ENCODE peak calls at places on chromosomes 4 and X, in six cellular contexts. M is brain microvascular endothelial cell; K is activated T-helper 2 cell treated with anti-CD3 and anti-CD28 coated beads, Interferon-gamma antibody, Interleukin-2, Interleukin-4, amounts not matched to agents 10 μg/mL and 5 μg/mL and 100 μg/mL, durations not matched to agents 14 hours and 24 hours and 36 hours; Z is T-cell; C is cardiac muscle cell; R is lower leg skin. W is an unnamed sample.

GRCh38 chr4:1357356-1358248 is 10.6 kb downstream of the UVSSA start:
- DNase-seq in R (no peak), K (no peak), M (no peak), C (no peak), Z (no peak), W (no peak)

GRCh38 chr4:12724520-12724919 is 759.6 kb downstream of the RAB28 start:
- DNase-seq in K (no peak), M (no peak), Z (no peak), C (peak; percentile 20), R (no peak), W (peak; percentile 12)

GRCh38 chr4:84218002-84218401 is 281.1 kb downstream of the NKX6-1 start:
- DNase-seq in M (no peak), K (no peak), C (no peak), Z (no peak), R (no peak), W (peak; percentile 13)

GRCh38 chr4:113435893-113436292 is 325.6 kb downstream of the CAMK2D start:
- DNase-seq in Z (no peak), C (no peak), R (peak; percentile 85), M (peak; percentile 72), K (no peak), W (peak; percentile 85)

GRCh38 chr4:90958256-90958895 is 831.2 kb downstream of the CCSER1 start:
- DNase-seq in Z (no peak), K (no peak), M (peak; percentile 25), R (no peak), C (no peak), W (peak; percentile 84)

GRCh38 chr4:102826105-102826889 is 1.1 kb downstream of the UBE2D3 start:
- DNase-seq in K (no peak), R (no peak), C (no peak), Z (no peak), M (no peak), W (no peak)

GRCh38 chr4:54586343-54586953 is 71.3 kb upstream of the KIT start:
- DNase-seq in R (no peak), Z (no peak), C (no peak), M (peak; percentile 81), K (no peak), W (peak; percentile 83)

GRCh38 chrX:9494806-9495205 is 29.9 kb downstream of the TBL1X start:
- DNase-seq in Z (no peak), R (no peak), K (no peak), C (no peak), M (no peak), W (no peak)

GRCh38 chr4:101282076-101282844 is 65.1 kb downstream of the PPP3CA start:
- DNase-seq in R (no peak), Z (no peak), M (no peak), C (no peak), K (no peak), W (no peak)

GRCh38 chr4:173146456-173146855 is 22.2 kb upstream of the GALNT7 start:
- DNase-seq in R (no peak), K (no peak), C (no peak), M (no peak), Z (no peak), W (no peak)

GRCh38 chrX:46573331-46573895 is at the start of gene CHST7:
- DNase-seq in Z (peak; percentile 13), R (peak; percentile 91), K (peak; percentile 38), C (peak; percentile 79), M (peak; percentile 53), W (no peak)

GRCh38 chr4:21211836-21212235 is 511.6 kb downstream of the PACRGL start:
- DNase-seq in C (no peak), M (no peak), Z (no peak), R (no peak), K (no peak), W (no peak)

GRCh38 chr4:140004580-140005314 is 149.2 kb downstream of the MAML3 start:
- DNase-seq in M (peak; percentile 38), R (no peak), C (peak; percentile 55), K (no peak), Z (no peak), W (peak; percentile 38)

GRCh38 chr4:101967697-101968346 is 177.3 kb downstream of the BANK1 start:
- DNase-seq in K (no peak), R (no peak), Z (no peak), M (no peak), C (no peak), W (no peak)

GRCh38 chr4:89897867-89898266 is 3.2 kb downstream of the MMRN1 start:
- DNase-seq in M (no peak), K (no peak), Z (no peak), R (no peak), C (no peak), W (no peak)

GRCh38 chr4:38254825-38255224 is 294.6 kb downstream of the PTTG2 start:
- DNase-seq in M (no peak), Z (no peak), C (no peak), R (no peak), K (no peak), W (no peak)

GRCh38 chr4:39024311-39024865 is 7.8 kb downstream of the TMEM156 start:
- DNase-seq in Z (no peak), C (no peak), K (no peak), R (no peak), M (no peak), W (no peak)

GRCh38 chr4:82382756-82383155 is 9.0 kb upstream of the HNRNPD start:
- DNase-seq in Z (no peak), C (no peak), M (no peak), R (no peak), K (no peak), W (no peak)

GRCh38 chr4:40211224-40212185 is 14.7 kb downstream of the RHOH start:
- DNase-seq in K (no peak), C (no peak), Z (no peak), M (no peak), R (no peak), W (no peak)

GRCh38 chr4:62269918-62270317 is 1069.8 kb downstream of the ADGRL3 start:
- DNase-seq in K (no peak), C (no peak), Z (no peak), M (no peak), R (no peak), W (no peak)

GRCh38 chr4:179595671-179596410 is 2153.6 kb upstream of the AGA start:
- DNase-seq in M (peak; percentile 75), Z (no peak), K (no peak), C (no peak), R (no peak), W (peak; percentile 90)

GRCh38 chr4:89111833-89112563 is 665 bp downstream of the TIGD2 start:
- DNase-seq in M (peak; percentile 86), K (no peak), Z (no peak), R (no peak), C (peak; percentile 35), W (peak; percentile 23)

GRCh38 chr4:113678651-113679050 is 82.9 kb downstream of the CAMK2D start:
- DNase-seq in M (no peak), Z (no peak), K (no peak), C (no peak), R (no peak), W (no peak)

W was measured in HT1080.